ENCODE peak calls at places on chromosomes 12 and 14, in eight cellular contexts. One of them, this sample, is unnamed.

GRCh38 chr14:25833341-25834121 is 764.3 kb downstream of the NOVA1 start:
- DNase-seq in CD4-positive, alpha-beta T cell: no peak
- DNase-seq in uterus: peak
- DNase-seq in fibroblast of mammary gland: peak
- DNase-seq in body of pancreas: peak
- DNase-seq in type B pancreatic cell: no peak
- DNase-seq in foreskin keratinocyte: peak
- DNase-seq in BE2C: peak
- DNase-seq in this sample: peak

GRCh38 chr14:99234982-99235491 is 37.0 kb downstream of the BCL11B start:
- DNase-seq in CD4-positive, alpha-beta T cell: no peak
- DNase-seq in uterus: no peak
- DNase-seq in fibroblast of mammary gland: no peak
- DNase-seq in body of pancreas: no peak
- DNase-seq in type B pancreatic cell: no peak
- DNase-seq in foreskin keratinocyte: no peak
- DNase-seq in BE2C: no peak
- DNase-seq in this sample: no peak

GRCh38 chr14:95265106-95266094 is 54.3 kb downstream of the CLMN start:
- DNase-seq in CD4-positive, alpha-beta T cell: no peak
- DNase-seq in uterus: peak
- DNase-seq in fibroblast of mammary gland: peak
- DNase-seq in body of pancreas: peak
- DNase-seq in type B pancreatic cell: peak
- DNase-seq in foreskin keratinocyte: peak
- DNase-seq in BE2C: peak
- DNase-seq in this sample: peak

GRCh38 chr14:43475762-43476161 is 1031.3 kb downstream of the FSCB start:
- DNase-seq in CD4-positive, alpha-beta T cell: no peak
- DNase-seq in uterus: no peak
- DNase-seq in fibroblast of mammary gland: no peak
- DNase-seq in body of pancreas: no peak
- DNase-seq in type B pancreatic cell: no peak
- DNase-seq in foreskin keratinocyte: no peak
- DNase-seq in BE2C: no peak
- DNase-seq in this sample: no peak

GRCh38 chr12:46835785-46836184 is 10.0 kb upstream of the SLC38A4 start:
- DNase-seq in CD4-positive, alpha-beta T cell: no peak
- DNase-seq in uterus: no peak
- DNase-seq in fibroblast of mammary gland: no peak
- DNase-seq in body of pancreas: no peak
- DNase-seq in type B pancreatic cell: no peak
- DNase-seq in foreskin keratinocyte: no peak
- DNase-seq in BE2C: no peak
- DNase-seq in this sample: no peak

GRCh38 chr14:73457935-73458218 is 469 bp downstream of the NUMB start:
- DNase-seq in CD4-positive, alpha-beta T cell: no peak
- DNase-seq in uterus: no peak
- DNase-seq in fibroblast of mammary gland: no peak
- DNase-seq in body of pancreas: peak
- DNase-seq in type B pancreatic cell: no peak
- DNase-seq in foreskin keratinocyte: no peak
- DNase-seq in BE2C: no peak
- DNase-seq in this sample: no peak

GRCh38 chr14:92615451-92615850 is 101.9 kb downstream of the RIN3 start:
- DNase-seq in CD4-positive, alpha-beta T cell: peak
- DNase-seq in uterus: no peak
- DNase-seq in fibroblast of mammary gland: no peak
- DNase-seq in body of pancreas: no peak
- DNase-seq in type B pancreatic cell: no peak
- DNase-seq in foreskin keratinocyte: no peak
- DNase-seq in BE2C: no peak
- DNase-seq in this sample: no peak

GRCh38 chr14:56216631-56217379 is 98.6 kb downstream of the PELI2 start:
- DNase-seq in CD4-positive, alpha-beta T cell: no peak
- DNase-seq in uterus: peak
- DNase-seq in fibroblast of mammary gland: peak
- DNase-seq in body of pancreas: peak
- DNase-seq in type B pancreatic cell: no peak
- DNase-seq in foreskin keratinocyte: no peak
- DNase-seq in BE2C: peak
- DNase-seq in this sample: no peak

GRCh38 chr12:41067941-41068645 is 120.0 kb upstream of the PDZRN4 start:
- DNase-seq in CD4-positive, alpha-beta T cell: no peak
- DNase-seq in uterus: no peak
- DNase-seq in fibroblast of mammary gland: no peak
- DNase-seq in body of pancreas: no peak
- DNase-seq in type B pancreatic cell: no peak
- DNase-seq in foreskin keratinocyte: no peak
- DNase-seq in BE2C: no peak
- DNase-seq in this sample: no peak

GRCh38 chr12:3468329-3468728 is 22.7 kb upstream of the PRMT8 start:
- DNase-seq in CD4-positive, alpha-beta T cell: no peak
- DNase-seq in uterus: no peak
- DNase-seq in fibroblast of mammary gland: no peak
- DNase-seq in body of pancreas: no peak
- DNase-seq in type B pancreatic cell: no peak
- DNase-seq in foreskin keratinocyte: no peak
- DNase-seq in BE2C: no peak
- DNase-seq in this sample: no peak

GRCh38 chr12:4278582-4278939 is 5.0 kb downstream of the CCND2 start:
- DNase-seq in CD4-positive, alpha-beta T cell: no peak
- DNase-seq in uterus: no peak
- DNase-seq in fibroblast of mammary gland: peak
- DNase-seq in body of pancreas: no peak
- DNase-seq in type B pancreatic cell: no peak
- DNase-seq in foreskin keratinocyte: no peak
- DNase-seq in BE2C: no peak
- DNase-seq in this sample: no peak

GRCh38 chr14:89086060-89086382 is 261.6 kb downstream of the TTC8 start:
- DNase-seq in CD4-positive, alpha-beta T cell: no peak
- DNase-seq in uterus: no peak
- DNase-seq in fibroblast of mammary gland: no peak
- DNase-seq in body of pancreas: no peak
- DNase-seq in type B pancreatic cell: no peak
- DNase-seq in foreskin keratinocyte: no peak
- DNase-seq in BE2C: no peak
- DNase-seq in this sample: no peak

GRCh38 chr14:53850714-53851296 is 105.8 kb downstream of the BMP4 start:
- DNase-seq in CD4-positive, alpha-beta T cell: no peak
- DNase-seq in uterus: no peak
- DNase-seq in fibroblast of mammary gland: peak
- DNase-seq in body of pancreas: no peak
- DNase-seq in type B pancreatic cell: no peak
- DNase-seq in foreskin keratinocyte: no peak
- DNase-seq in BE2C: no peak
- DNase-seq in this sample: no peak

GRCh38 chr12:70074510-70074909 is 168.7 kb upstream of the CNOT2 start:
- DNase-seq in CD4-positive, alpha-beta T cell: no peak
- DNase-seq in uterus: no peak
- DNase-seq in fibroblast of mammary gland: no peak
- DNase-seq in body of pancreas: no peak
- DNase-seq in type B pancreatic cell: no peak
- DNase-seq in foreskin keratinocyte: no peak
- DNase-seq in BE2C: no peak
- DNase-seq in this sample: no peak

GRCh38 chr12:916240-916639 is 33.3 kb downstream of the RAD52 start:
- DNase-seq in CD4-positive, alpha-beta T cell: peak
- DNase-seq in uterus: no peak
- DNase-seq in fibroblast of mammary gland: no peak
- DNase-seq in body of pancreas: no peak
- DNase-seq in type B pancreatic cell: no peak
- DNase-seq in foreskin keratinocyte: no peak
- DNase-seq in BE2C: no peak
- DNase-seq in this sample: no peak

GRCh38 chr14:101151226-101151929 is 247.9 kb upstream of the RTL1 start:
- DNase-seq in CD4-positive, alpha-beta T cell: no peak
- DNase-seq in uterus: no peak
- DNase-seq in fibroblast of mammary gland: peak
- DNase-seq in body of pancreas: no peak
- DNase-seq in type B pancreatic cell: no peak
- DNase-seq in foreskin keratinocyte: no peak
- DNase-seq in BE2C: no peak
- DNase-seq in this sample: no peak

GRCh38 chr12:90102957-90103652 is 394.5 kb upstream of the ATP2B1 start:
- DNase-seq in CD4-positive, alpha-beta T cell: no peak
- DNase-seq in uterus: no peak
- DNase-seq in fibroblast of mammary gland: peak
- DNase-seq in body of pancreas: peak
- DNase-seq in type B pancreatic cell: no peak
- DNase-seq in foreskin keratinocyte: no peak
- DNase-seq in BE2C: peak
- DNase-seq in this sample: no peak
- TF ChIP-seq CTCF in CD4-positive, alpha-beta T cell: peak
- TF ChIP-seq CTCF in uterus: peak
- TF ChIP-seq CTCF in fibroblast of mammary gland: peak
- TF ChIP-seq CTCF in body of pancreas: no peak
- TF ChIP-seq CTCF in type B pancreatic cell: peak
- TF ChIP-seq CTCF in foreskin keratinocyte: peak
- TF ChIP-seq CTCF in BE2C: peak
- TF ChIP-seq CTCF in this sample: peak

GRCh38 chr12:117402363-117402762 is 40.9 kb upstream of the NOS1 start:
- DNase-seq in CD4-positive, alpha-beta T cell: no peak
- DNase-seq in uterus: no peak
- DNase-seq in fibroblast of mammary gland: no peak
- DNase-seq in body of pancreas: no peak
- DNase-seq in type B pancreatic cell: no peak
- DNase-seq in foreskin keratinocyte: no peak
- DNase-seq in BE2C: no peak
- DNase-seq in this sample: no peak
- TF ChIP-seq CTCF in CD4-positive, alpha-beta T cell: no peak
- TF ChIP-seq CTCF in uterus: no peak
- TF ChIP-seq CTCF in fibroblast of mammary gland: no peak
- TF ChIP-seq CTCF in body of pancreas: no peak
- TF ChIP-seq CTCF in type B pancreatic cell: no peak
- TF ChIP-seq CTCF in foreskin keratinocyte: no peak
- TF ChIP-seq CTCF in BE2C: no peak
- TF ChIP-seq CTCF in this sample: no peak

DNA sequence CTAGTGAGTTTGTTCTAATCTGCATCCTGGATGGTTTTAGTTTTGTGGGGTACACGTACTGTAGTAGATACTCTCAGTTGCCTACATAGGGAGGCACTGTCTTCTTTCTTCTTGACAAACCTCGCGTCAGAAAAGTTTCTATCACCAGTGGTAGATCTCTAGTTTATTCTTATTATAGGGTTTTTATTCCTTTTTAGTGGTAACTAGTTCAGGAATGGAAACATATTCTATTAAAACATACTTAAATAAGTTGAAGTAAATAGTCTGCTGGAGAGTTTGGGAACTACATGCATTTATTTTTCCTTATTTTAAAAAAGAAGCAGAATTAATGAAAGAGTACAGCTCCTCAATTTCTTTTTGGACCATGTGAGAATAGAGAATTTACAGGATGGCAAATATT is 33.6 kb upstream of the OR9K2 start:
- DNase-seq in CD4-positive, alpha-beta T cell: no peak
- DNase-seq in uterus: no peak
- DNase-seq in fibroblast of mammary gland: no peak
- DNase-seq in body of pancreas: no peak
- DNase-seq in type B pancreatic cell: no peak
- DNase-seq in foreskin keratinocyte: no peak
- DNase-seq in BE2C: no peak
- DNase-seq in this sample: no peak
- TF ChIP-seq CTCF in CD4-positive, alpha-beta T cell: no peak
- TF ChIP-seq CTCF in uterus: no peak
- TF ChIP-seq CTCF in fibroblast of mammary gland: no peak
- TF ChIP-seq CTCF in body of pancreas: no peak
- TF ChIP-seq CTCF in type B pancreatic cell: peak
- TF ChIP-seq CTCF in foreskin keratinocyte: no peak
- TF ChIP-seq CTCF in BE2C: no peak
- TF ChIP-seq CTCF in this sample: no peak

GRCh38 chr12:89709994-89710872 is 1.6 kb upstream of the ATP2B1 start:
- DNase-seq in CD4-positive, alpha-beta T cell: no peak
- DNase-seq in uterus: peak
- DNase-seq in fibroblast of mammary gland: peak
- DNase-seq in body of pancreas: peak
- DNase-seq in type B pancreatic cell: peak
- DNase-seq in foreskin keratinocyte: no peak
- DNase-seq in BE2C: peak
- DNase-seq in this sample: no peak

GRCh38 chr12:89707623-89707991 is 1.0 kb downstream of the ATP2B1 start:
- DNase-seq in CD4-positive, alpha-beta T cell: no peak
- DNase-seq in uterus: no peak
- DNase-seq in fibroblast of mammary gland: no peak
- DNase-seq in body of pancreas: peak
- DNase-seq in type B pancreatic cell: peak
- DNase-seq in foreskin keratinocyte: no peak
- DNase-seq in BE2C: peak
- DNase-seq in this sample: no peak

GRCh38 chr12:89707992-89708792 is 446 bp downstream of the ATP2B1 start:
- DNase-seq in CD4-positive, alpha-beta T cell: peak
- DNase-seq in uterus: peak
- DNase-seq in fibroblast of mammary gland: no peak
- DNase-seq in body of pancreas: peak
- DNase-seq in type B pancreatic cell: peak
- DNase-seq in foreskin keratinocyte: no peak
- DNase-seq in BE2C: peak
- DNase-seq in this sample: no peak

GRCh38 chr12:89709157-89709993 is 737 bp upstream of the ATP2B1 start:
- DNase-seq in CD4-positive, alpha-beta T cell: peak
- DNase-seq in uterus: peak
- DNase-seq in fibroblast of mammary gland: peak
- DNase-seq in body of pancreas: peak
- DNase-seq in type B pancreatic cell: peak
- DNase-seq in foreskin keratinocyte: peak
- DNase-seq in BE2C: peak
- DNase-seq in this sample: peak

GRCh38 chr12:89708793-89709156 is at the start of gene ATP2B1:
- DNase-seq in CD4-positive, alpha-beta T cell: peak
- DNase-seq in uterus: peak
- DNase-seq in fibroblast of mammary gland: peak
- DNase-seq in body of pancreas: peak
- DNase-seq in type B pancreatic cell: peak
- DNase-seq in foreskin keratinocyte: peak
- DNase-seq in BE2C: peak
- DNase-seq in this sample: peak
- TF ChIP-seq CTCF in CD4-positive, alpha-beta T cell: no peak
- TF ChIP-seq CTCF in uterus: no peak
- TF ChIP-seq CTCF in fibroblast of mammary gland: no peak
- TF ChIP-seq CTCF in body of pancreas: no peak
- TF ChIP-seq CTCF in type B pancreatic cell: peak
- TF ChIP-seq CTCF in foreskin keratinocyte: peak
- TF ChIP-seq CTCF in BE2C: no peak
- TF ChIP-seq CTCF in this sample: no peak

DNA sequence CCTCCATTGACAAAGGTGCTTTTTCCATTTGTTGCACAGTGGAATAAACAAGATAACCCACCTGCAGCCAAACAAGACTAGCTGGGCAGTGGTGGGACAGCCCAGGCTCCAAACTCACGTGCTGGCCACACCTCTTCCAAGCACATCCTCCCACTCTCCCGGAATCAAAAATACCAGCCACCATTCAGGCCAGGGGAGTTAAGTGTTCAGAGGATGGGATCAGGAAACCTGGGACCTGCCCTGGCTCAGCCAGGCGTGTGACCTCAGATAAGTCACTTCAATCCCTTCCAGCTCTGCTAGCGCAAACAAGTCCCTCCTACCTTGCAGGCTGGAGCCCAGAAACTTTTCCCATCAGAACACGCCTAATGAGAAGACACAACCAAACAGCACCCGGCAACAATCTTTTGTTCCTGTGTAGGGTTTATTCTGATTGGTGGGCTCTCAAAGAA is 43.3 kb downstream of the ACTN1 start:
- DNase-seq in CD4-positive, alpha-beta T cell: no peak
- DNase-seq in uterus: peak
- DNase-seq in fibroblast of mammary gland: peak
- DNase-seq in body of pancreas: peak
- DNase-seq in type B pancreatic cell: no peak
- DNase-seq in foreskin keratinocyte: no peak
- DNase-seq in BE2C: peak
- DNase-seq in this sample: no peak
- TF ChIP-seq CTCF in CD4-positive, alpha-beta T cell: no peak
- TF ChIP-seq CTCF in uterus: no peak
- TF ChIP-seq CTCF in fibroblast of mammary gland: no peak
- TF ChIP-seq CTCF in body of pancreas: no peak
- TF ChIP-seq CTCF in type B pancreatic cell: no peak
- TF ChIP-seq CTCF in foreskin keratinocyte: no peak
- TF ChIP-seq CTCF in BE2C: no peak
- TF ChIP-seq CTCF in this sample: no peak

This sample was measured in retinal pigment epithelial cell.